ENCODE peak calls at places on chromosome 21, in five cellular contexts. Y is cardiac muscle cell; B is CD4-positive, CD25-positive, alpha-beta regulatory T cell; H is BE2C; D is PC-9. X is an unnamed sample.

GRCh38 chr21:32298148-32298559 is 501 bp upstream of the MRAP start:
- DNase-seq in D (no peak), Y (no peak), B (no peak), H (no peak), X (no peak)

GRCh38 chr21:16040601-16041000 is 310.8 kb downstream of the USP25 start:
- DNase-seq in D (no peak), B (no peak), Y (no peak), H (no peak), X (no peak)

GRCh38 chr21:38664315-38664714 is 141.4 kb upstream of the ETS2 start:
- DNase-seq in Y (no peak), H (no peak), D (no peak), B (no peak), X (no peak)

GRCh38 chr21:29246614-29247013 is 52.1 kb upstream of the BACH1 start:
- DNase-seq in Y (no peak), B (no peak), D (no peak), H (no peak), X (no peak)

GRCh38 chr21:31335957-31336738 is 7.9 kb downstream of the TIAM1 start:
- DNase-seq in Y (no peak), B (no peak), H (no peak), D (peak; percentile 56), X (no peak)

GRCh38 chr21:33684923-33685560 is 42.7 kb downstream of the ITSN1 start:
- DNase-seq in H (no peak), B (no peak), Y (no peak), D (no peak), X (peak; percentile 18)

GRCh38 chr21:34782666-34783365 is 114.0 kb downstream of the CLIC6 start:
- DNase-seq in D (no peak), B (no peak), Y (no peak), H (no peak), X (no peak)

GRCh38 chr21:31157756-31158155 is 119.5 kb upstream of the KRTAP19-8 start:
- DNase-seq in H (no peak), D (no peak), Y (no peak), B (no peak), X (no peak)

GRCh38 chr21:42080788-42081083 is 9.6 kb downstream of the UMODL1 start:
- DNase-seq in B (no peak), D (no peak), H (no peak), Y (no peak), X (no peak)

GRCh38 chr21:39040494-39041110 is 142.6 kb downstream of the PSMG1 start:
- DNase-seq in Y (no peak), D (no peak), H (no peak), B (no peak), X (no peak)

GRCh38 chr21:14591882-14592281 is 45.8 kb upstream of the SAMSN1 start:
- DNase-seq in B (no peak), H (no peak), Y (no peak), D (no peak), X (peak; percentile 48)

GRCh38 chr21:26167593-26167992 is 3.0 kb downstream of the APP start:
- DNase-seq in B (no peak), D (no peak), Y (no peak), H (no peak), X (peak; percentile 24)

GRCh38 chr21:24899138-24899537 is 708.1 kb downstream of the MRPL39 start:
- DNase-seq in Y (no peak), H (no peak), D (no peak), B (no peak), X (no peak)

GRCh38 chr21:38759286-38759872 is 46.4 kb upstream of the ETS2 start:
- DNase-seq in Y (no peak), D (no peak), B (no peak), H (no peak), X (no peak)

GRCh38 chr21:42037943-42038342 is 27.8 kb upstream of the ZBTB21 start:
- DNase-seq in Y (no peak), H (no peak), B (no peak), D (no peak), X (peak; percentile 76)

GRCh38 chr21:42443181-42443785 is 39.6 kb downstream of the UBASH3A start:
- DNase-seq in D (no peak), H (peak; percentile 2), Y (no peak), B (no peak), X (no peak)

GRCh38 chr21:39086547-39086946 is 96.7 kb downstream of the PSMG1 start:
- DNase-seq in Y (no peak), H (no peak), D (no peak), B (no peak), X (no peak)

GRCh38 chr21:31731112-31731801 is 661 bp downstream of the SCAF4 start:
- DNase-seq in B (peak; percentile 43), Y (peak; percentile 64), H (peak; percentile 64), D (no peak), X (peak; percentile 84)

GRCh38 chr21:39033878-39034589 is 149.2 kb downstream of the PSMG1 start:
- DNase-seq in Y (no peak), H (no peak), D (no peak), B (no peak), X (peak; percentile 94)

GRCh38 chr21:41615613-41616012 is 107.7 kb upstream of the TMPRSS2 start:
- DNase-seq in Y (no peak), H (no peak), B (no peak), D (peak; percentile 77), X (no peak)

DNA sequence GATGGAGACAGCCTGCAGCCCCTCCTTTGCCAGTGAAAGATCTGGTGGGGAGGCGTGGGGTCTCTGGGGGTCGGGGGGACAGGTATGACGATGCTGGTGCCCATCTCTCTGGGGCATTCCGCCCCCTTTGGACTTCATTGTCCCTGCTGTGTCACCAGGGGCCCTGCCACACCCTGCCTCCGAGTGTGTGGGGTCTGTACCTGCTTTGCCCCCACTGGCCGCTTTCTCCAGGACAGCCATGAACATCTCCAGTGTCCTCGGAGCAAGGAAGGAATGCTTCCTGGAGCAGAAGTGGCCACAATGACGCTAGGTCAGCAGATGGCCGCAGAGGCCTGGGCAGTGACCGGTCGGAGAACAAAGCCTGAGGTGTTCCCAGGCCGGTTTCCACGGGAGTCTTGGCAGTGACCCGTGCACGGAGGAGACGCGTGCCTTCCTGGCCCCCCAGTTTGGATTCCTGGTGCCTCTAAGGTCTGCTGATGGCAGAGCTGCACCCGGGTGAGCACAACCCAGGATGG is 18.6 kb upstream of the TRAPPC10 start:
- DNase-seq in H (no peak), D (no peak), B (no peak), Y (no peak), X (no peak)
- H3K4me1 ChIP-seq in H (no peaks in the 10 kb centered on the region), D (no peaks in the 10 kb centered on the region), B (no peaks in the 10 kb centered on the region), Y (no peaks in the 10 kb centered on the region), X (no peaks in the 10 kb centered on the region)

DNA sequence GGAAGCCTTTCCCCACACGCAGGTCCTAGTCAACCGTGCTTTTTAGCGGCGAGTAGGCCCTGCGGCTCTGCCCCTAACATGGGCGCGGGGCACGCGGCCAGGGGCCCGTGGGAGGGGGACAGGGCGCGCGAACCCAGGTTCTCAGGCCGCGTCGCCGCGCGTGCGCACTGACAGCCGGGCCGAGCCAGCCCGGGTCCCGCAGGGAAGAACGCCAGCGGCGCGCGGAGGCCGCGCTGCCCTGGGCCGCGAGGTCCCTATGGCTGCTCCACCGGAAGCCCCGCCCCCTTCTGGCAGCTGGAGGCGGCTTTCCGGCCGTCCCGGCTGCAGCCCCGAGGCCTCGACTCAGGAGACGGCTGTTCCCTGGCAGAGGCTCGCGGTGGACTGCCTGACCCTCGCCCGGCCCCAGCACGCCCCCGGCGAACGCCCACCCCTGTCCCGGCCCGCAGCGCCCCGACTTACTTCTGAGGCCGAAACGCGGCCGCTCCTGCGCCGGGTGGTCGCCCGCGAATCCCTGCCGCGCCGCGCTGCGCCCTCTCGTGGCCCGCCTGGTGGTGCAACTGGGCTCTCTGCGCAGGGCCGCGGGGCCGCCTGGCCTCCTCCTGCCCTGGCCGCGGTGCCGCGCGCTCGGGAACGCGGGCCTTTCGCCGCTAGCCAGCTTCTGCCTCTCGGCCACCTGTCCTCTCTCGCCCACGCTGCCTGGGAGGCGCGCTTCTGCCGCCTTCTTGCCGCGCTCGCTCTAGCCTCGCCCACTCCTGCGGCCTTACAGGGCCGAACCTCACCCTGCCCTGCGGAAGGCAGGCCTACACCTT is 16.6 kb upstream of the RIPPLY3 start:
- DNase-seq in B (peak; percentile 75), H (peak; percentile 95), Y (peak; percentile 96), D (peak; percentile 63), X (peak; percentile 91)
- H3K4me1 ChIP-seq in B (no peaks in the 10 kb centered on the region), H (peaks cover 2% of the 10 kb centered on the region), Y (no peaks in the 10 kb centered on the region), D (peaks cover 14% of the 10 kb centered on the region), X (no peaks in the 10 kb centered on the region)

GRCh38 chr21:45430521-45431501 is 25.8 kb downstream of the COL18A1 start:
- DNase-seq in Y (peak; percentile 85), D (no peak), B (no peak), H (no peak), X (no peak)
- H3K4me1 ChIP-seq in Y (peaks cover 56% of the 10 kb centered on the region), D (peaks cover 12% of the 10 kb centered on the region), B (no peaks in the 10 kb centered on the region), H (no peaks in the 10 kb centered on the region), X (no peaks in the 10 kb centered on the region)

GRCh38 chr21:44993321-44994015 is 53.6 kb downstream of the SLX9 start:
- DNase-seq in B (no peak), H (no peak), Y (no peak), D (no peak), X (no peak)
- H3K4me1 ChIP-seq in B (no peaks in the 10 kb centered on the region), H (peaks cover 16% of the 10 kb centered on the region), Y (peaks cover 18% of the 10 kb centered on the region), D (no peaks in the 10 kb centered on the region), X (no peaks in the 10 kb centered on the region)

X was measured in small intestine.